ENCODE peak calls at places on chromosomes 7 and 10, in nine cellular contexts. One of them, this sample, is unnamed. For H3K4me1, the result is how much of the 10 kb centered on the place peaks cover.

GRCh38 chr10:15857001-15857608 is 3.2 kb downstream of the MINDY3 start:
- DNase-seq in SK-N-SH: no peak
- DNase-seq in PC-3: peak
- DNase-seq in GM23248: no peak
- DNase-seq in GM23338: no peak
- DNase-seq in hepatocyte: no peak
- DNase-seq in MM.1S: no peak
- DNase-seq in HCT116: no peak
- DNase-seq in neural progenitor cell: no peak
- DNase-seq in this sample: no peak

GRCh38 chr7:71131256-71131752 is 640 bp upstream of the GALNT17 start:
- DNase-seq in neural progenitor cell: peak
- DNase-seq in PC-3: no peak
- DNase-seq in SK-N-SH: peak
- DNase-seq in GM23338: peak
- DNase-seq in GM23248: peak
- DNase-seq in MM.1S: peak
- DNase-seq in hepatocyte: peak
- DNase-seq in HCT116: no peak
- DNase-seq in this sample: no peak

GRCh38 chr7:134121632-134122139 is 5.5 kb upstream of the LRGUK start:
- DNase-seq in PC-3: no peak
- DNase-seq in MM.1S: no peak
- DNase-seq in neural progenitor cell: no peak
- DNase-seq in GM23248: no peak
- DNase-seq in hepatocyte: no peak
- DNase-seq in HCT116: no peak
- DNase-seq in SK-N-SH: no peak
- DNase-seq in GM23338: no peak
- DNase-seq in this sample: no peak

GRCh38 chr10:120979435-120980315 is 128.5 kb downstream of the WDR11 start:
- DNase-seq in GM23248: peak
- DNase-seq in neural progenitor cell: peak
- DNase-seq in SK-N-SH: peak
- DNase-seq in HCT116: peak
- DNase-seq in hepatocyte: peak
- DNase-seq in MM.1S: peak
- DNase-seq in GM23338: peak
- DNase-seq in PC-3: no peak
- DNase-seq in this sample: no peak

GRCh38 chr7:152158801-152159587 is 133.5 kb downstream of the GALNT11 start:
- DNase-seq in GM23248: no peak
- DNase-seq in neural progenitor cell: no peak
- DNase-seq in SK-N-SH: no peak
- DNase-seq in PC-3: no peak
- DNase-seq in HCT116: no peak
- DNase-seq in MM.1S: peak
- DNase-seq in GM23338: no peak
- DNase-seq in hepatocyte: no peak
- DNase-seq in this sample: peak

GRCh38 chr10:34145751-34146150 is 669.3 kb downstream of the PARD3 start:
- DNase-seq in PC-3: peak
- DNase-seq in hepatocyte: no peak
- DNase-seq in neural progenitor cell: no peak
- DNase-seq in SK-N-SH: no peak
- DNase-seq in MM.1S: no peak
- DNase-seq in HCT116: no peak
- DNase-seq in GM23248: peak
- DNase-seq in GM23338: no peak
- DNase-seq in this sample: no peak

GRCh38 chr10:44313706-44314307 is 71.1 kb downstream of the CXCL12 start:
- DNase-seq in SK-N-SH: no peak
- DNase-seq in PC-3: no peak
- DNase-seq in HCT116: no peak
- DNase-seq in GM23338: no peak
- DNase-seq in MM.1S: no peak
- DNase-seq in GM23248: no peak
- DNase-seq in hepatocyte: no peak
- DNase-seq in neural progenitor cell: no peak
- DNase-seq in this sample: no peak

GRCh38 chr7:29988391-29989256 is 977 bp downstream of the SCRN1 start:
- DNase-seq in SK-N-SH: peak
- DNase-seq in hepatocyte: peak
- DNase-seq in HCT116: peak
- DNase-seq in neural progenitor cell: peak
- DNase-seq in GM23248: peak
- DNase-seq in MM.1S: peak
- DNase-seq in GM23338: peak
- DNase-seq in PC-3: peak
- DNase-seq in this sample: peak

GRCh38 chr7:47218378-47219176 is 363.3 kb downstream of the TNS3 start:
- DNase-seq in HCT116: no peak
- DNase-seq in GM23248: peak
- DNase-seq in SK-N-SH: no peak
- DNase-seq in PC-3: no peak
- DNase-seq in hepatocyte: no peak
- DNase-seq in neural progenitor cell: no peak
- DNase-seq in GM23338: no peak
- DNase-seq in MM.1S: no peak
- DNase-seq in this sample: no peak

GRCh38 chr10:85032981-85033380 is 704.6 kb downstream of the CCSER2 start:
- DNase-seq in GM23338: no peak
- DNase-seq in HCT116: no peak
- DNase-seq in hepatocyte: no peak
- DNase-seq in neural progenitor cell: no peak
- DNase-seq in MM.1S: no peak
- DNase-seq in PC-3: no peak
- DNase-seq in GM23248: no peak
- DNase-seq in SK-N-SH: no peak
- DNase-seq in this sample: no peak

GRCh38 chr10:12235796-12236195 is 39.8 kb downstream of the CDC123 start:
- DNase-seq in GM23248: no peak
- DNase-seq in MM.1S: no peak
- DNase-seq in PC-3: no peak
- DNase-seq in GM23338: no peak
- DNase-seq in hepatocyte: no peak
- DNase-seq in neural progenitor cell: no peak
- DNase-seq in HCT116: no peak
- DNase-seq in SK-N-SH: no peak
- DNase-seq in this sample: no peak
- TF ChIP-seq EZH2phosphoT487 in GM23248: no peak
- TF ChIP-seq EZH2phosphoT487 in MM.1S: no peak
- TF ChIP-seq EZH2phosphoT487 in PC-3: no peak
- TF ChIP-seq EZH2phosphoT487 in GM23338: no peak
- TF ChIP-seq EZH2phosphoT487 in hepatocyte: no peak
- TF ChIP-seq EZH2phosphoT487 in neural progenitor cell: no peak
- TF ChIP-seq EZH2phosphoT487 in HCT116: no peak
- TF ChIP-seq EZH2phosphoT487 in SK-N-SH: no peak
- TF ChIP-seq EZH2phosphoT487 in this sample: no peak

DNA sequence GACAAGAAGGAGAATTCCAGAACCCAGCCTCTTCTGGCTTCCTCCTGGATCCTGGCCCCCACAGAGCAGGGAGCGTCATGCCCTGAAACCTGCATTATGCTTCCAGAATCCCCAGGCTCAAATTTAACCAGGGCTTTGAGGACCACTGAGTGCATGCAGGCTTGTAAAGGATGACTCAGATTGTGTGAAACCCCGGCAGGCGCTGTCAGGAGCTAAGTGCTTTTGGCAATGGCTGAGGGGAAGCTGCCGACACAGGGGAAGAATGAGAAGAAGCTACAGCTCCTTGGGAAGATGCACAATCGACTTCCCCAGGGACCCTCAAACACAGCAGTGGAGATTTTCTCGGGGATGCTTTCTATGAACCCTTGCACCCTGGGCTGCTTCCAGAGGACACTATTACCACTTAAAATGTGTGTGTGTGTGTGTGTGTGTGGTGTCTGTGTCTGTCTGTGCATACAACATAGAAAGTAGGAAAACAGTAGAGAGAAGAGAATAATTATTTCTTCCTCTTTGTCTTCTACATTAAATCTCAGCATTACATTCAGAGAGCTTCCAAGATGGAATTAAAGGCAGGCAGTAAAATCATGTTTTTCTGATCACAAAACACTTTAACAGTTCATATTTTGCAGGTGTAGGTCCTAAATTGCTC is 183.5 kb upstream of the INHBA start:
- DNase-seq in SK-N-SH: no peak
- DNase-seq in neural progenitor cell: no peak
- DNase-seq in PC-3: peak
- DNase-seq in hepatocyte: peak
- DNase-seq in HCT116: no peak
- DNase-seq in MM.1S: no peak
- DNase-seq in GM23248: peak
- DNase-seq in GM23338: no peak
- DNase-seq in this sample: no peak
- H3K4me3 ChIP-seq in SK-N-SH: peak
- H3K4me3 ChIP-seq in neural progenitor cell: no peak
- H3K4me3 ChIP-seq in PC-3: peak
- H3K4me3 ChIP-seq in hepatocyte: no peak
- H3K4me3 ChIP-seq in HCT116: no peak
- H3K4me3 ChIP-seq in MM.1S: no peak
- H3K4me3 ChIP-seq in GM23248: peak
- H3K4me3 ChIP-seq in GM23338: no peak
- H3K4me3 ChIP-seq in this sample: no peak

GRCh38 chr10:132463333-132464255 is 66.6 kb downstream of the PWWP2B start:
- DNase-seq in neural progenitor cell: no peak
- DNase-seq in SK-N-SH: no peak
- DNase-seq in HCT116: no peak
- DNase-seq in MM.1S: no peak
- DNase-seq in PC-3: no peak
- DNase-seq in hepatocyte: no peak
- DNase-seq in GM23248: peak
- DNase-seq in GM23338: no peak
- DNase-seq in this sample: no peak
- H3K4me1 ChIP-seq in neural progenitor cell: under half
- H3K4me1 ChIP-seq in SK-N-SH: under half
- H3K4me1 ChIP-seq in HCT116: under half
- H3K4me1 ChIP-seq in MM.1S: under half
- H3K4me1 ChIP-seq in PC-3: under half
- H3K4me1 ChIP-seq in hepatocyte: under half
- H3K4me1 ChIP-seq in GM23248: under half
- H3K4me1 ChIP-seq in GM23338: under half
- H3K4me1 ChIP-seq in this sample: under half

GRCh38 chr7:25678215-25678614 is 449.9 kb upstream of the NPVF start:
- DNase-seq in SK-N-SH: no peak
- DNase-seq in PC-3: no peak
- DNase-seq in neural progenitor cell: no peak
- DNase-seq in GM23248: no peak
- DNase-seq in HCT116: no peak
- DNase-seq in hepatocyte: no peak
- DNase-seq in MM.1S: no peak
- DNase-seq in GM23338: no peak
- DNase-seq in this sample: no peak
- TF ChIP-seq EZH2phosphoT487 in SK-N-SH: no peak
- TF ChIP-seq EZH2phosphoT487 in PC-3: no peak
- TF ChIP-seq EZH2phosphoT487 in neural progenitor cell: no peak
- TF ChIP-seq EZH2phosphoT487 in GM23248: no peak
- TF ChIP-seq EZH2phosphoT487 in HCT116: no peak
- TF ChIP-seq EZH2phosphoT487 in hepatocyte: no peak
- TF ChIP-seq EZH2phosphoT487 in MM.1S: no peak
- TF ChIP-seq EZH2phosphoT487 in GM23338: no peak
- TF ChIP-seq EZH2phosphoT487 in this sample: no peak

DNA sequence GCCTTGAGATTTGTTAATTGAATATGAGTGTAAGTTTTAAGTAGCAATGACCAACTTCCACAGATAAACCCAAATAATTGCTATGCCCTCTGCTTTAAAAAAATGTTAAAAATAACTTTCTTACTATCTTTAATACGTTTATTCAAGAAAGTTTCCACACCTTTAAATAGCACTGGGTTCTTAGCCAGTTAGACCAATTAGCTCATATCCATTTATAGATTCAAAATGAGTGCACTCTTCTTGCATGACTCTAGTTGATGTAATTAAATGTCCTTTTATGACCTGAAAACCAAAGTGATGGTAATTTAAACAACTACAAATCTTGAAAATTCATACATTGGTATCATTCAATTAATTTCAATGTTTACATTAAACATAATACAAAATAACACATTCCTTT is 50.8 kb upstream of the CACNA2D1 start:
- DNase-seq in PC-3: no peak
- DNase-seq in GM23248: no peak
- DNase-seq in HCT116: no peak
- DNase-seq in hepatocyte: no peak
- DNase-seq in neural progenitor cell: no peak
- DNase-seq in MM.1S: no peak
- DNase-seq in GM23338: no peak
- DNase-seq in SK-N-SH: no peak
- DNase-seq in this sample: no peak
- H3K4me3 ChIP-seq in PC-3: no peak
- H3K4me3 ChIP-seq in GM23248: no peak
- H3K4me3 ChIP-seq in HCT116: no peak
- H3K4me3 ChIP-seq in hepatocyte: no peak
- H3K4me3 ChIP-seq in neural progenitor cell: no peak
- H3K4me3 ChIP-seq in MM.1S: no peak
- H3K4me3 ChIP-seq in GM23338: no peak
- H3K4me3 ChIP-seq in SK-N-SH: no peak
- H3K4me3 ChIP-seq in this sample: no peak

GRCh38 chr10:3396116-3396515 is 223.5 kb upstream of the PITRM1 start:
- DNase-seq in MM.1S: no peak
- DNase-seq in hepatocyte: no peak
- DNase-seq in GM23338: no peak
- DNase-seq in neural progenitor cell: no peak
- DNase-seq in HCT116: no peak
- DNase-seq in SK-N-SH: peak
- DNase-seq in PC-3: no peak
- DNase-seq in GM23248: no peak
- DNase-seq in this sample: no peak
- H3K4me1 ChIP-seq in MM.1S: under half
- H3K4me1 ChIP-seq in hepatocyte: under half
- H3K4me1 ChIP-seq in GM23338: under half
- H3K4me1 ChIP-seq in neural progenitor cell: under half
- H3K4me1 ChIP-seq in HCT116: under half
- H3K4me1 ChIP-seq in SK-N-SH: half or more
- H3K4me1 ChIP-seq in PC-3: under half
- H3K4me1 ChIP-seq in GM23248: under half
- H3K4me1 ChIP-seq in this sample: under half